ENCODE peak calls at places on chromosomes 7 and 10, in six cellular contexts. K is RKO, P is NCI-H1417 treated with DMSO at 0.1 percent for 48 hours, X is SHP77, C is left colon, N is AG09309. J is an unnamed sample.

GRCh38 chr7:55593172-55593514 is 20.8 kb upstream of the VOPP1 start:
- DNase-seq in K (no peak), P (no peak), X (no peak), C (no peak), N (no peak), J (no peak)

GRCh38 chr10:86389441-86390193 is 23.0 kb upstream of the GRID1 start:
- DNase-seq in K (no peak), P (no peak), X (no peak), C (peak; percentile 77), N (no peak), J (no peak)

GRCh38 chr10:3095373-3096139 is 28.2 kb downstream of the PFKP start:
- DNase-seq in K (peak; percentile 99), P (no peak), X (no peak), C (no peak), N (peak; percentile 98), J (no peak)

GRCh38 chr7:44152971-44153947 is 12.1 kb upstream of the MYL7 start:
- DNase-seq in K (no peak), P (no peak), X (no peak), C (no peak), N (no peak), J (no peak)

GRCh38 chr7:101517304-101517703 is 111.8 kb downstream of the MYL10 start:
- DNase-seq in K (no peak), P (no peak), X (no peak), C (no peak), N (no peak), J (no peak)

GRCh38 chr10:88582806-88583583 is at the start of gene RNLS:
- DNase-seq in K (no peak), P (no peak), X (no peak), C (peak; percentile 79), N (no peak), J (peak; percentile 46)

GRCh38 chr10:80599424-80599847 is 61.7 kb downstream of the SH2D4B start:
- DNase-seq in K (peak; percentile 46), P (no peak), X (no peak), C (peak; percentile 35), N (no peak), J (peak; percentile 86)

GRCh38 chr7:140079121-140079536 is 16.4 kb upstream of the PARP12 start:
- DNase-seq in K (peak; percentile 72), P (no peak), X (no peak), C (no peak), N (no peak), J (no peak)

GRCh38 chr10:71638087-71638576 is 81.4 kb downstream of the C10orf105 start:
- DNase-seq in K (no peak), P (no peak), X (no peak), C (peak; percentile 68), N (no peak), J (no peak)

GRCh38 chr10:131579251-131580071 is 267.9 kb upstream of the TCERG1L start:
- DNase-seq in K (no peak), P (no peak), X (no peak), C (no peak), N (no peak), J (no peak)

GRCh38 chr10:117398014-117398413 is 22.8 kb upstream of the PDZD8 start:
- DNase-seq in K (no peak), P (no peak), X (no peak), C (no peak), N (no peak), J (no peak)

GRCh38 chr7:155266440-155266839 is 31.2 kb upstream of the INSIG1 start:
- DNase-seq in K (no peak), P (no peak), X (no peak), C (no peak), N (no peak), J (no peak)

GRCh38 chr7:111239437-111239836 is 148.5 kb downstream of the LRRN3 start:
- DNase-seq in K (no peak), P (no peak), X (no peak), C (no peak), N (no peak), J (no peak)

GRCh38 chr10:12730809-12731519 is 270.5 kb downstream of the CCDC3 start:
- DNase-seq in K (no peak), P (no peak), X (no peak), C (no peak), N (no peak), J (no peak)

GRCh38 chr7:111765936-111766643 is 203.8 kb upstream of the IMMP2L start:
- DNase-seq in K (no peak), P (no peak), X (no peak), C (no peak), N (no peak), J (no peak)

GRCh38 chr7:135501402-135501801 is 8.5 kb downstream of the CNOT4 start:
- DNase-seq in K (peak; percentile 75), P (no peak), X (no peak), C (no peak), N (no peak), J (no peak)

GRCh38 chr7:41715000-41715399 is 12.1 kb upstream of the INHBA start:
- DNase-seq in K (no peak), P (no peak), X (no peak), C (no peak), N (no peak), J (no peak)

GRCh38 chr10:24277771-24278518 is 69.0 kb downstream of the KIAA1217 start:
- DNase-seq in K (peak; percentile 21), P (no peak), X (no peak), C (no peak), N (no peak), J (no peak)

GRCh38 chr7:45401851-45402250 is 172.3 kb upstream of the ADCY1 start:
- DNase-seq in K (no peak), P (no peak), X (no peak), C (no peak), N (no peak), J (peak; percentile 2)

GRCh38 chr7:8365499-8366110 is 67.8 kb upstream of the NXPH1 start:
- DNase-seq in K (peak; percentile 67), P (no peak), X (peak; percentile 69), C (no peak), N (no peak), J (no peak)

GRCh38 chr7:100406767-100407166 is 21.7 kb downstream of the ZCWPW1 start:
- DNase-seq in K (no peak), P (no peak), X (no peak), C (no peak), N (peak; percentile 32), J (no peak)

GRCh38 chr10:24488631-24489030 is 235.1 kb downstream of the ARHGAP21 start:
- DNase-seq in K (no peak), P (no peak), X (no peak), C (peak; percentile 34), N (no peak), J (no peak)

GRCh38 chr7:54989826-54990225 is 29.0 kb upstream of the EGFR start:
- DNase-seq in K (no peak), P (no peak), X (no peak), C (no peak), N (no peak), J (no peak)

GRCh38 chr7:69067397-69067796 is 530.9 kb upstream of the AUTS2 start:
- DNase-seq in K (no peak), P (no peak), X (peak; percentile 22), C (no peak), N (no peak), J (peak; percentile 87)

GRCh38 chr10:102352066-102352715 is 43.3 kb upstream of the NFKB2 start:
- DNase-seq in K (peak; percentile 51), P (peak; percentile 21), X (peak; percentile 84), C (peak; percentile 60), N (no peak), J (peak; percentile 83)

GRCh38 chr10:77636967-77637473 is 588 bp downstream of the KCNMA1 start:
- DNase-seq in K (no peak), P (no peak), X (no peak), C (no peak), N (no peak), J (no peak)

GRCh38 chr7:5646846-5647245 is 134.6 kb downstream of the RNF216 start:
- DNase-seq in K (no peak), P (no peak), X (no peak), C (no peak), N (peak; percentile 44), J (no peak)

GRCh38 chr10:102311025-102311420 is 65.7 kb downstream of the GBF1 start:
- DNase-seq in K (no peak), P (no peak), X (no peak), C (no peak), N (no peak), J (no peak)

GRCh38 chr10:43299579-43299978 is 32.7 kb upstream of the RASGEF1A start:
- DNase-seq in K (no peak), P (no peak), X (no peak), C (no peak), N (no peak), J (no peak)

GRCh38 chr10:18179901-18180300 is 39.7 kb downstream of the CACNB2 start:
- DNase-seq in K (no peak), P (no peak), X (no peak), C (no peak), N (no peak), J (no peak)

GRCh38 chr7:47418910-47419309 is 163.0 kb downstream of the TNS3 start:
- DNase-seq in K (no peak), P (no peak), X (no peak), C (no peak), N (peak; percentile 14), J (no peak)

GRCh38 chr10:13346280-13346819 is 1.7 kb downstream of the SEPHS1 start:
- DNase-seq in K (peak; percentile 77), P (no peak), X (no peak), C (peak; percentile 19), N (peak; percentile 67), J (no peak)

GRCh38 chr10:77056650-77057049 is 581.0 kb downstream of the KCNMA1 start:
- DNase-seq in K (no peak), P (no peak), X (no peak), C (no peak), N (no peak), J (no peak)

GRCh38 chr10:112189465-112189864 is 5.9 kb upstream of the GPAM start:
- DNase-seq in K (no peak), P (no peak), X (no peak), C (no peak), N (no peak), J (no peak)

J was measured in Karpas-422.